ENCODE peak calls at places on chromosome 1, in seven cellular contexts. One of them, this sample, is unnamed. For H3K4me1, the result is how much of the 10 kb centered on the place peaks cover.

GRCh38 chr1:116424438-116424837 is 51.4 kb downstream of the ATP1A1 start:
- DNase-seq in psoas muscle: no peak
- DNase-seq in neural progenitor cell: no peak
- DNase-seq in DND-41: no peak
- DNase-seq in left lung: no peak
- DNase-seq in right atrium auricular region: no peak
- DNase-seq in breast epithelium: no peak
- DNase-seq in this sample: no peak

GRCh38 chr1:178275083-178275482 is 181.2 kb downstream of the RASAL2 start:
- DNase-seq in right atrium auricular region: no peak
- DNase-seq in neural progenitor cell: no peak
- DNase-seq in left lung: no peak
- DNase-seq in DND-41: no peak
- DNase-seq in breast epithelium: no peak
- DNase-seq in psoas muscle: no peak
- DNase-seq in this sample: no peak

GRCh38 chr1:37999434-38000232 is 5.7 kb downstream of the FHL3 start:
- DNase-seq in psoas muscle: peak
- DNase-seq in neural progenitor cell: peak
- DNase-seq in left lung: peak
- DNase-seq in right atrium auricular region: no peak
- DNase-seq in breast epithelium: peak
- DNase-seq in DND-41: no peak
- DNase-seq in this sample: no peak

GRCh38 chr1:30903343-30904034 is 5.1 kb downstream of the SDC3 start:
- DNase-seq in left lung: no peak
- DNase-seq in neural progenitor cell: no peak
- DNase-seq in DND-41: no peak
- DNase-seq in right atrium auricular region: no peak
- DNase-seq in breast epithelium: no peak
- DNase-seq in psoas muscle: no peak
- DNase-seq in this sample: no peak

GRCh38 chr1:24420547-24420946 is 4.9 kb downstream of the NIPAL3 start:
- DNase-seq in left lung: no peak
- DNase-seq in DND-41: no peak
- DNase-seq in breast epithelium: no peak
- DNase-seq in psoas muscle: no peak
- DNase-seq in right atrium auricular region: no peak
- DNase-seq in neural progenitor cell: no peak
- DNase-seq in this sample: no peak

GRCh38 chr1:39275836-39276507 is 71.5 kb downstream of the MACF1 start:
- DNase-seq in left lung: no peak
- DNase-seq in breast epithelium: no peak
- DNase-seq in psoas muscle: no peak
- DNase-seq in neural progenitor cell: no peak
- DNase-seq in DND-41: no peak
- DNase-seq in right atrium auricular region: no peak
- DNase-seq in this sample: no peak

GRCh38 chr1:26112407-26112775 is 767 bp downstream of the PDIK1L start:
- DNase-seq in breast epithelium: no peak
- DNase-seq in DND-41: peak
- DNase-seq in left lung: no peak
- DNase-seq in psoas muscle: no peak
- DNase-seq in right atrium auricular region: no peak
- DNase-seq in neural progenitor cell: no peak
- DNase-seq in this sample: no peak

GRCh38 chr1:33256335-33256700 is at the start of gene ZNF362:
- DNase-seq in breast epithelium: no peak
- DNase-seq in left lung: peak
- DNase-seq in neural progenitor cell: peak
- DNase-seq in psoas muscle: peak
- DNase-seq in right atrium auricular region: no peak
- DNase-seq in DND-41: peak
- DNase-seq in this sample: peak

GRCh38 chr1:115036814-115037535 is 7.3 kb downstream of the TSHB start:
- DNase-seq in DND-41: no peak
- DNase-seq in left lung: no peak
- DNase-seq in psoas muscle: no peak
- DNase-seq in neural progenitor cell: no peak
- DNase-seq in breast epithelium: no peak
- DNase-seq in right atrium auricular region: no peak
- DNase-seq in this sample: no peak

GRCh38 chr1:30332100-30333094 is 391.0 kb downstream of the MATN1 start:
- DNase-seq in neural progenitor cell: no peak
- DNase-seq in breast epithelium: no peak
- DNase-seq in left lung: no peak
- DNase-seq in right atrium auricular region: peak
- DNase-seq in psoas muscle: no peak
- DNase-seq in DND-41: no peak
- DNase-seq in this sample: no peak

GRCh38 chr1:23417570-23417969 is 7.0 kb downstream of the TCEA3 start:
- DNase-seq in DND-41: no peak
- DNase-seq in psoas muscle: peak
- DNase-seq in neural progenitor cell: no peak
- DNase-seq in right atrium auricular region: no peak
- DNase-seq in left lung: no peak
- DNase-seq in breast epithelium: no peak
- DNase-seq in this sample: no peak

GRCh38 chr1:94120591-94120901 is 402 bp downstream of the ABCA4 start:
- DNase-seq in left lung: no peak
- DNase-seq in neural progenitor cell: no peak
- DNase-seq in DND-41: no peak
- DNase-seq in psoas muscle: no peak
- DNase-seq in right atrium auricular region: no peak
- DNase-seq in breast epithelium: no peak
- DNase-seq in this sample: no peak

GRCh38 chr1:55426156-55426555 is 211.0 kb upstream of the USP24 start:
- DNase-seq in neural progenitor cell: no peak
- DNase-seq in psoas muscle: no peak
- DNase-seq in DND-41: no peak
- DNase-seq in right atrium auricular region: no peak
- DNase-seq in breast epithelium: no peak
- DNase-seq in left lung: no peak
- DNase-seq in this sample: no peak

GRCh38 chr1:248841702-248842395 is 3.8 kb downstream of the ZNF672 start:
- DNase-seq in psoas muscle: peak
- DNase-seq in left lung: no peak
- DNase-seq in neural progenitor cell: peak
- DNase-seq in breast epithelium: no peak
- DNase-seq in DND-41: peak
- DNase-seq in right atrium auricular region: no peak
- DNase-seq in this sample: no peak

GRCh38 chr1:248842781-248843331 is 4.8 kb downstream of the ZNF672 start:
- DNase-seq in DND-41: no peak
- DNase-seq in left lung: no peak
- DNase-seq in neural progenitor cell: no peak
- DNase-seq in breast epithelium: no peak
- DNase-seq in psoas muscle: no peak
- DNase-seq in right atrium auricular region: no peak
- DNase-seq in this sample: no peak

GRCh38 chr1:248843687-248844086 is 5.7 kb downstream of the ZNF672 start:
- DNase-seq in left lung: no peak
- DNase-seq in psoas muscle: no peak
- DNase-seq in neural progenitor cell: no peak
- DNase-seq in right atrium auricular region: no peak
- DNase-seq in DND-41: no peak
- DNase-seq in breast epithelium: no peak
- DNase-seq in this sample: no peak

GRCh38 chr1:248847181-248847955 is 9.3 kb downstream of the ZNF672 start:
- DNase-seq in breast epithelium: no peak
- DNase-seq in neural progenitor cell: no peak
- DNase-seq in right atrium auricular region: peak
- DNase-seq in DND-41: no peak
- DNase-seq in left lung: no peak
- DNase-seq in psoas muscle: no peak
- DNase-seq in this sample: peak

DNA sequence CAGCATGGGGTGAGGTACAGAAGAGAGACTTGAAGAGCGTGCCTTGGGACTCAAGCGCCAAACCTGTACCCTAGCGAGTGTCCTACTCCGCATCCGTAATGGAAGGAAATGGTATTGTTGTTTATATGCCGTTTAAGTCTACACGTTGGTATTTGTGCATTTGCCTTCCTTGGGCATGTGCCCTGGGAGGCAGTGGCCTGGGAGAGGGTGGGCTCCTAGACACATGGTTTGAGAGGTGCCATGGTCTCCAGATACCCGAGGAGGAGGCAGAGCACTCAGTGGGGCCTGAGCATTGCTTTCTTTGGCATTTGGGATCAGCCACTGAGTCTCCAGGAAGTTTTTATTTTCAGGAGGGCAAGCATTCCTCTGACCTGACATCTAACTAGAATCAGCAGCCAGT is 6.5 kb downstream of the ZNF672 start:
- DNase-seq in left lung: no peak
- DNase-seq in breast epithelium: peak
- DNase-seq in DND-41: no peak
- DNase-seq in psoas muscle: no peak
- DNase-seq in neural progenitor cell: no peak
- DNase-seq in right atrium auricular region: no peak
- DNase-seq in this sample: no peak
- H3K4me1 ChIP-seq in left lung: under half
- H3K4me1 ChIP-seq in breast epithelium: under half
- H3K4me1 ChIP-seq in DND-41: under half
- H3K4me1 ChIP-seq in psoas muscle: under half
- H3K4me1 ChIP-seq in neural progenitor cell: under half
- H3K4me1 ChIP-seq in right atrium auricular region: under half
- H3K4me1 ChIP-seq in this sample: under half

GRCh38 chr1:27137022-27137542 is 17.8 kb downstream of the SLC9A1 start:
- DNase-seq in left lung: peak
- DNase-seq in DND-41: peak
- DNase-seq in right atrium auricular region: no peak
- DNase-seq in neural progenitor cell: no peak
- DNase-seq in breast epithelium: peak
- DNase-seq in psoas muscle: peak
- DNase-seq in this sample: peak

GRCh38 chr1:27138368-27138767 is 16.6 kb downstream of the SLC9A1 start:
- DNase-seq in right atrium auricular region: no peak
- DNase-seq in breast epithelium: no peak
- DNase-seq in DND-41: no peak
- DNase-seq in left lung: no peak
- DNase-seq in psoas muscle: peak
- DNase-seq in neural progenitor cell: no peak
- DNase-seq in this sample: no peak

GRCh38 chr1:27137544-27138075 is 17.3 kb downstream of the SLC9A1 start:
- DNase-seq in psoas muscle: peak
- DNase-seq in neural progenitor cell: no peak
- DNase-seq in right atrium auricular region: no peak
- DNase-seq in breast epithelium: peak
- DNase-seq in DND-41: no peak
- DNase-seq in left lung: peak
- DNase-seq in this sample: peak

GRCh38 chr1:27133990-27134389 is 20.9 kb downstream of the SLC9A1 start:
- DNase-seq in right atrium auricular region: no peak
- DNase-seq in psoas muscle: no peak
- DNase-seq in breast epithelium: no peak
- DNase-seq in neural progenitor cell: no peak
- DNase-seq in DND-41: no peak
- DNase-seq in left lung: no peak
- DNase-seq in this sample: no peak

DNA sequence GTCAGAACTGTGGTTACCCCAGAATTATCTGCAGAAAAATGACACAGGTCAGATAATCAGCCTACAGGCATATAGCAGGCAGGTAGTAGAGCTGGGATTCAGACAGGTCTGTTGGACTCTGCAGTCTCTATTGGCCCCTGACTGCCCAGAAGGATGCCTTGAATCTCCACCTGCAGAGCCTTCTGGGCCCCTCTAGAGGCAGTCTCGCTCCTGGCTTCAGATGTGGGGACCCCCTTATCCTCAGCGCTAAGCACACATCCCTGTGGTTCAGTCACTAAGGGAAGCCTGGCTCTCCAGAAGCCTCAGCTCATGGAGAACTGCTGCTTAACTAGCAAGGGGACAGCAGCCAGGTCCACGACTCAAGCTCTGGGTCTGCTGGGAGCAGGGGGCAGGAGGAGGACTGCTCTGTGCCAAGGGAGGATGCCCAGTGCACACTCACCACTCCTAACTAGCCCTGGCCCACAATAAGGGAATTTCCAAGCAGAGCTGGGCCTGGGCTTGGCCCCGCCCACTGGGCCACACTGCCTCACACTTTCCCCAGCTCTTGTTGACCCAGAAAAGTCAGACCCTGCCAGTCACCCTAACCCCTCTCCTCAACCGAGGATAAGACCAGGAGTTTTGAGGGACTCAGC is 18.9 kb downstream of the SLC9A1 start:
- DNase-seq in breast epithelium: no peak
- DNase-seq in right atrium auricular region: no peak
- DNase-seq in psoas muscle: no peak
- DNase-seq in neural progenitor cell: peak
- DNase-seq in left lung: peak
- DNase-seq in DND-41: no peak
- DNase-seq in this sample: no peak
- TF ChIP-seq CTCF in breast epithelium: no peak
- TF ChIP-seq CTCF in right atrium auricular region: no peak
- TF ChIP-seq CTCF in psoas muscle: no peak
- TF ChIP-seq CTCF in neural progenitor cell: peak
- TF ChIP-seq CTCF in left lung: no peak
- TF ChIP-seq CTCF in DND-41: peak
- TF ChIP-seq CTCF in this sample: no peak

DNA sequence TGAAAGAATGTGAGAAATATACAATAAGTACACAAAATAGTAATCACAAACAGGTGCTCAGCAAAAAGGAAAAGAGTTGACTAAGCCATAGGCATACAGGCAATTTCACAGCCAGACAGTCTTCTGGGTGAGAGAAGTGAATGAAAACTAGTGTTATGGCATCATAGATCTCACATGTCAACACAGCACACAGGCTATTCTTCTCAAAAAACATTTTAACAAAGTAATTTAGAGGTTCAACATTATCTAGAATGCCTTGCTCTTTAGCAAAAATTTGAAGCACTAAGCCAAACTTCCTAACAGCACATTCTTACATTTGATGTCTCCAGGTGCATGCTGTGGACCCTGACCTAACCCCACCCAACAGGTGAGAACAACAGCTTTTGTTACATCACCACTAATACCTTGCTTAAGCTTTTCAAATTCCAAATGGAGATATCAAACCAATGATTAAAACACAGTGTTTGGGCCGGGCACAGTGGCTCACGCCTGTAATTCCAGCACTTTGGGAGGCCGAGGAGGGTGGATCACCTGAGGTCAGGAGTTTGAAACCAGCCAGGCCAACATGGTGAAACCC is 30.5 kb downstream of the OTUD7B start:
- DNase-seq in breast epithelium: no peak
- DNase-seq in left lung: no peak
- DNase-seq in neural progenitor cell: no peak
- DNase-seq in right atrium auricular region: no peak
- DNase-seq in psoas muscle: no peak
- DNase-seq in DND-41: no peak
- DNase-seq in this sample: no peak
- H3K4me1 ChIP-seq in breast epithelium: under half
- H3K4me1 ChIP-seq in left lung: under half
- H3K4me1 ChIP-seq in neural progenitor cell: under half
- H3K4me1 ChIP-seq in right atrium auricular region: under half
- H3K4me1 ChIP-seq in psoas muscle: under half
- H3K4me1 ChIP-seq in DND-41: under half
- H3K4me1 ChIP-seq in this sample: under half

DNA sequence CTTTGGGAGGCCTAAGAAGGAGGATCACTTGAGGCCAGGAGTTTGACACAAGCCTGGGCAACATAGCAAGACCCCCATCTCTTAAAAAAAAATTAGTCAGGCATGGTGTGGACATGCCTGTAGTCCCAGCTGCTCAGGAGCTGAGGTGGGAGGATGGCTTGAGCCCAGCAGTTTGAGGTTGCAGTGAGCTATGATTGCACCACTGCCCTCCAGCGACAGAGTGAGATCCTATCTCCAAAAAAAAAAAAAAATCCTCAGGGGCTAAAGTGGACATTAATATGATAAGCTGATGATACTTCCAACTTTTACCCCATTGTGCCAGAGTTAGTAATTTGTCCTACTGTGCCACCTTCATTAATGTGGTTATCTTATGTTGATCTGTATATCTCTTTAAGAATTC is 327.8 kb upstream of the FMN2 start:
- DNase-seq in DND-41: no peak
- DNase-seq in right atrium auricular region: no peak
- DNase-seq in breast epithelium: no peak
- DNase-seq in psoas muscle: no peak
- DNase-seq in left lung: no peak
- DNase-seq in neural progenitor cell: no peak
- DNase-seq in this sample: no peak
- TF ChIP-seq CTCF in DND-41: no peak
- TF ChIP-seq CTCF in right atrium auricular region: no peak
- TF ChIP-seq CTCF in breast epithelium: no peak
- TF ChIP-seq CTCF in psoas muscle: no peak
- TF ChIP-seq CTCF in left lung: no peak
- TF ChIP-seq CTCF in neural progenitor cell: no peak
- TF ChIP-seq CTCF in this sample: no peak